ENCODE peak calls at places on chromosomes 13 and 19, in four cellular contexts. One of them, this sample, is unnamed.

GRCh38 chr13:110319774-110320509 is 12.9 kb downstream of the COL4A2 start:
- DNase-seq in K562: no peak
- DNase-seq in HepG2: no peak
- DNase-seq in GM12878: no peak
- DNase-seq in this sample: no peak

GRCh38 chr19:29978139-29978538 is 36.1 kb downstream of the URI1 start:
- DNase-seq in K562: no peak
- DNase-seq in HepG2: no peak
- DNase-seq in GM12878: no peak
- DNase-seq in this sample: no peak

GRCh38 chr13:30257433-30258099 is 49.8 kb downstream of the KATNAL1 start:
- DNase-seq in K562: no peak
- DNase-seq in HepG2: no peak
- DNase-seq in GM12878: no peak
- DNase-seq in this sample: peak

GRCh38 chr13:59531571-59532091 is 632.1 kb downstream of the DIAPH3 start:
- DNase-seq in K562: peak
- DNase-seq in HepG2: peak
- DNase-seq in GM12878: no peak
- DNase-seq in this sample: peak

GRCh38 chr19:40995355-40995754 is 4.3 kb downstream of the CYP2B6 start:
- DNase-seq in K562: no peak
- DNase-seq in HepG2: no peak
- DNase-seq in GM12878: no peak
- DNase-seq in this sample: no peak

GRCh38 chr19:41366089-41366488 is 2.1 kb upstream of the B9D2 start:
- DNase-seq in K562: peak
- DNase-seq in HepG2: no peak
- DNase-seq in GM12878: no peak
- DNase-seq in this sample: no peak

GRCh38 chr13:35882722-35883497 is 248.3 kb downstream of the DCLK1 start:
- DNase-seq in K562: no peak
- DNase-seq in HepG2: no peak
- DNase-seq in GM12878: no peak
- DNase-seq in this sample: no peak

GRCh38 chr19:18450934-18451836 is 13.3 kb upstream of the ISYNA1 start:
- DNase-seq in K562: peak
- DNase-seq in HepG2: peak
- DNase-seq in GM12878: no peak
- DNase-seq in this sample: peak

GRCh38 chr13:45432737-45433380 is 14.7 kb upstream of the SLC25A30 start:
- DNase-seq in K562: no peak
- DNase-seq in HepG2: no peak
- DNase-seq in GM12878: no peak
- DNase-seq in this sample: no peak

GRCh38 chr19:22088541-22089144 is 36.4 kb downstream of the ZNF257 start:
- DNase-seq in K562: no peak
- DNase-seq in HepG2: no peak
- DNase-seq in GM12878: no peak
- DNase-seq in this sample: no peak

GRCh38 chr13:20363604-20364003 is 131.5 kb upstream of the GJB6 start:
- DNase-seq in K562: no peak
- DNase-seq in HepG2: no peak
- DNase-seq in GM12878: no peak
- DNase-seq in this sample: no peak

GRCh38 chr19:19900124-19900523 is 622 bp upstream of the ZNF93 start:
- DNase-seq in K562: peak
- DNase-seq in HepG2: no peak
- DNase-seq in GM12878: no peak
- DNase-seq in this sample: no peak

DNA sequence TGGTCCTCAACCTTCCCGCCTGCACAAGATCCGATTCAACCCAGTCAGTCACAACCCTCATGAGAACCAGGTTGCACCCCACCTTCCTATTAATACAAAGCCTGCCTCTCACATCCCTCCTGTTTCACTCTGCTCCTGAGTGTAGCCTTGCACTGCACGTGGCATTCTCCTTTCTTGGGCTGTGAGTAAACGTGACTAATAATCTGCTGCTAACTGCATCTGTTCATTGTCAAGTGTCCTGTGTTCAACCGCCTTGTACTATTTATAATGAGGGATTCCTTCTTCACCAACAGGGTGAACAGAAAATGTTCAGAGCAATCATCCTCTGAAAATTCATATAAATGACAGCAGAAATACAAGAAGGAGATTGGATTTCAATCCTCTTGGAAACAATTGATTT is 1608.2 kb downstream of the SLITRK5 start:
- DNase-seq in K562: no peak
- DNase-seq in HepG2: no peak
- DNase-seq in GM12878: no peak
- DNase-seq in this sample: no peak
- TF ChIP-seq FOXM1 in K562: no peak
- TF ChIP-seq FOXM1 in HepG2: no peak
- TF ChIP-seq FOXM1 in GM12878: no peak
- TF ChIP-seq FOXM1 in this sample: no peak

DNA sequence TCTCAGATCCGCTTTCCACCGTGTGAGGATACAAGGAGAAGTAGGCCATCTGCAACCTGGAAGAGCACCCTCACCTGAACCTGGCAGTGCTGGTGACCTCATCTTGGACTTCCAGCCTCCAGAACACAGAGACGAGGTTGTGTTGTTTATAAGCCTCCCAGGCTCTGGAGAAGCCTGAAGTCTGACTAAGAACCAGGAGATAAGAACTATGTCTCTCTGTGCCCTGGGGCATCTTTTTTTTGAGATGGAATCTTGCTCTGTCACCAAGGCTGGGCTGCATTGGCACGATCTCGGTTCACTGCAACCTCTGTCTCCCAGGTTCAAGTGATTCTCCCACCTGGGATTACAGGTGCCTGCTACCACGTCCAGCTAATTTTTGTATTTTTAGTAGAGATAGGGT is 14.5 kb downstream of the FCGBP start:
- DNase-seq in K562: no peak
- DNase-seq in HepG2: no peak
- DNase-seq in GM12878: no peak
- DNase-seq in this sample: no peak
- TF ChIP-seq TARDBP in K562: no peak
- TF ChIP-seq TARDBP in HepG2: no peak
- TF ChIP-seq TARDBP in GM12878: no peak
- TF ChIP-seq TARDBP in this sample: no peak

GRCh38 chr19:35433448-35433847 is 14.6 kb upstream of the FFAR2 start:
- DNase-seq in K562: no peak
- DNase-seq in HepG2: no peak
- DNase-seq in GM12878: no peak
- DNase-seq in this sample: no peak

GRCh38 chr19:35438527-35438926 is 9.5 kb upstream of the FFAR2 start:
- DNase-seq in K562: peak
- DNase-seq in HepG2: no peak
- DNase-seq in GM12878: no peak
- DNase-seq in this sample: no peak

GRCh38 chr19:35439921-35440320 is 8.1 kb upstream of the FFAR2 start:
- DNase-seq in K562: no peak
- DNase-seq in HepG2: no peak
- DNase-seq in GM12878: no peak
- DNase-seq in this sample: no peak

GRCh38 chr19:35437152-35437951 is 10.7 kb upstream of the FFAR2 start:
- DNase-seq in K562: no peak
- DNase-seq in HepG2: no peak
- DNase-seq in GM12878: no peak
- DNase-seq in this sample: no peak

GRCh38 chr19:35436477-35437141 is 11.4 kb upstream of the FFAR2 start:
- DNase-seq in K562: peak
- DNase-seq in HepG2: no peak
- DNase-seq in GM12878: no peak
- DNase-seq in this sample: no peak
- TF ChIP-seq SP1 in K562: no peak
- TF ChIP-seq SP1 in HepG2: no peak
- TF ChIP-seq SP1 in GM12878: no peak
- TF ChIP-seq SP1 in this sample: no peak

GRCh38 chr13:87820221-87820620 is 149.1 kb downstream of the SLITRK5 start:
- DNase-seq in K562: no peak
- DNase-seq in HepG2: no peak
- DNase-seq in GM12878: no peak
- DNase-seq in this sample: no peak
- TF ChIP-seq FOXM1 in K562: no peak
- TF ChIP-seq FOXM1 in HepG2: no peak
- TF ChIP-seq FOXM1 in GM12878: no peak
- TF ChIP-seq FOXM1 in this sample: no peak